ENCODE peak calls at places on chromosome X, in eight cellular contexts. X, E, L, Z, I, G, P and R are unnamed samples.

GRCh38 chrX:30388325-30388724 is 79.1 kb upstream of the NR0B1 start:
- DNase-seq in Z (no peak), G (no peak), I (no peak), L (no peak), P (no peak), X (no peak), E (no peak), R (no peak)

GRCh38 chrX:115650916-115651315 is 89.9 kb downstream of the PLS3 start:
- DNase-seq in P (peak), G (peak), X (peak), L (peak), E (no peak), I (no peak), Z (no peak), R (peak)

GRCh38 chrX:102599950-102600579 is 750 bp downstream of the ARMCX5 start:
- DNase-seq in P (no peak), Z (no peak), G (no peak), I (no peak), L (no peak), X (no peak), E (no peak), R (no peak)

GRCh38 chrX:133516691-133517090 is 101.4 kb upstream of the GPC4 start:
- DNase-seq in L (no peak), G (no peak), E (no peak), I (no peak), X (no peak), Z (no peak), P (no peak), R (no peak)

GRCh38 chrX:39905475-39905889 is 192.3 kb downstream of the BCOR start:
- DNase-seq in L (no peak), I (no peak), G (no peak), X (no peak), Z (no peak), P (no peak), E (peak), R (no peak)

GRCh38 chrX:13764765-13765164 is 30.2 kb downstream of the OFD1 start:
- DNase-seq in G (no peak), Z (no peak), I (no peak), X (peak), P (peak), E (no peak), L (no peak), R (no peak)

GRCh38 chrX:31366076-31366475 is 294.2 kb upstream of the FTHL17 start:
- DNase-seq in X (no peak), P (no peak), E (no peak), L (no peak), Z (no peak), G (no peak), I (no peak), R (no peak)

GRCh38 chrX:119655125-119655524 is 37.8 kb downstream of the SEPTIN6 start:
- DNase-seq in L (peak), E (no peak), I (no peak), G (no peak), X (no peak), P (no peak), Z (peak), R (no peak)

GRCh38 chrX:110418857-110419249 is 60.2 kb downstream of the RTL9 start:
- DNase-seq in Z (no peak), P (peak), X (no peak), L (no peak), G (peak), I (no peak), E (no peak), R (no peak)

GRCh38 chrX:31988975-31989374 is 917.1 kb upstream of the FTHL17 start:
- DNase-seq in G (no peak), X (no peak), Z (no peak), L (no peak), E (no peak), P (no peak), I (no peak), R (no peak)

GRCh38 chrX:131802836-131803626 is 220.1 kb upstream of the STK26 start:
- DNase-seq in E (no peak), G (no peak), X (peak), L (no peak), Z (peak), I (peak), P (no peak), R (peak)

GRCh38 chrX:129318375-129318774 is 204.9 kb downstream of the SMARCA1 start:
- DNase-seq in G (no peak), X (no peak), E (no peak), L (peak), I (no peak), P (no peak), Z (no peak), R (peak)

GRCh38 chrX:31708116-31708515 is 636.3 kb upstream of the FTHL17 start:
- DNase-seq in P (no peak), Z (no peak), L (no peak), I (no peak), G (no peak), E (no peak), X (no peak), R (no peak)